ENCODE peak calls at places on chromosome 12, in four cellular contexts. One of them, this sample, is unnamed.

GRCh38 chr12:52965337-52965731 is 16.4 kb downstream of the KRT18 start:
- DNase-seq in frontal cortex: no peak
- DNase-seq in neural crest cell: peak; percentile 22
- DNase-seq in dorsolateral prefrontal cortex: no peak
- DNase-seq in this sample: no peak

GRCh38 chr12:131098178-131098981 is 144.7 kb downstream of the ADGRD1 start:
- DNase-seq in frontal cortex: no peak
- DNase-seq in neural crest cell: no peak
- DNase-seq in dorsolateral prefrontal cortex: peak; percentile 26
- DNase-seq in this sample: no peak

GRCh38 chr12:3293446-3294161 is 197.4 kb upstream of the PRMT8 start:
- DNase-seq in frontal cortex: no peak
- DNase-seq in neural crest cell: no peak
- DNase-seq in dorsolateral prefrontal cortex: no peak
- DNase-seq in this sample: no peak

GRCh38 chr12:6554990-6555691 is 701 bp downstream of the IFFO1 start:
- DNase-seq in frontal cortex: peak; percentile 56
- DNase-seq in neural crest cell: no peak
- DNase-seq in dorsolateral prefrontal cortex: no peak
- DNase-seq in this sample: no peak

GRCh38 chr12:44021471-44021971 is 185.6 kb downstream of the TMEM117 start:
- DNase-seq in frontal cortex: no peak
- DNase-seq in neural crest cell: no peak
- DNase-seq in dorsolateral prefrontal cortex: no peak
- DNase-seq in this sample: no peak

GRCh38 chr12:19643635-19644034 is 204.3 kb downstream of the AEBP2 start:
- DNase-seq in frontal cortex: no peak
- DNase-seq in neural crest cell: no peak
- DNase-seq in dorsolateral prefrontal cortex: no peak
- DNase-seq in this sample: peak; percentile 61

GRCh38 chr12:5506821-5507231 is 74.9 kb downstream of the NTF3 start:
- DNase-seq in frontal cortex: no peak
- DNase-seq in neural crest cell: no peak
- DNase-seq in dorsolateral prefrontal cortex: no peak
- DNase-seq in this sample: no peak

GRCh38 chr12:121845699-121846098 is 13.0 kb downstream of the HPD start:
- DNase-seq in frontal cortex: no peak
- DNase-seq in neural crest cell: no peak
- DNase-seq in dorsolateral prefrontal cortex: no peak
- DNase-seq in this sample: no peak

GRCh38 chr12:59636945-59637656 is 41.3 kb downstream of the SLC16A7 start:
- DNase-seq in frontal cortex: no peak
- DNase-seq in neural crest cell: no peak
- DNase-seq in dorsolateral prefrontal cortex: no peak
- DNase-seq in this sample: no peak

GRCh38 chr12:71536939-71537622 is 97.5 kb downstream of the LGR5 start:
- DNase-seq in frontal cortex: no peak
- DNase-seq in neural crest cell: no peak
- DNase-seq in dorsolateral prefrontal cortex: no peak
- DNase-seq in this sample: no peak

GRCh38 chr12:121872546-121873223 is 14.0 kb upstream of the HPD start:
- DNase-seq in frontal cortex: no peak
- DNase-seq in neural crest cell: no peak
- DNase-seq in dorsolateral prefrontal cortex: peak; percentile 78
- DNase-seq in this sample: no peak

GRCh38 chr12:119366007-119366406 is 31.5 kb downstream of the CCDC60 start:
- DNase-seq in frontal cortex: no peak
- DNase-seq in neural crest cell: no peak
- DNase-seq in dorsolateral prefrontal cortex: no peak
- DNase-seq in this sample: no peak

GRCh38 chr12:90152897-90153624 is 444.4 kb upstream of the ATP2B1 start:
- DNase-seq in frontal cortex: no peak
- DNase-seq in neural crest cell: peak; percentile 2
- DNase-seq in dorsolateral prefrontal cortex: no peak
- DNase-seq in this sample: no peak

GRCh38 chr12:54417712-54418440 is 1.2 kb downstream of the ITGA5 start:
- DNase-seq in frontal cortex: no peak
- DNase-seq in neural crest cell: peak; percentile 16
- DNase-seq in dorsolateral prefrontal cortex: no peak
- DNase-seq in this sample: no peak

GRCh38 chr12:113439606-113440030 is 17.4 kb downstream of the SDSL start:
- DNase-seq in frontal cortex: peak; percentile 25
- DNase-seq in neural crest cell: peak; percentile 73
- DNase-seq in dorsolateral prefrontal cortex: no peak
- DNase-seq in this sample: peak; percentile 66

GRCh38 chr12:2358986-2359658 is 306.3 kb downstream of the CACNA1C start:
- DNase-seq in frontal cortex: no peak
- DNase-seq in neural crest cell: no peak
- DNase-seq in dorsolateral prefrontal cortex: no peak
- DNase-seq in this sample: no peak

GRCh38 chr12:131090254-131091210 is 136.8 kb downstream of the ADGRD1 start:
- DNase-seq in frontal cortex: no peak
- DNase-seq in neural crest cell: no peak
- DNase-seq in dorsolateral prefrontal cortex: peak; percentile 35
- DNase-seq in this sample: no peak

GRCh38 chr12:53567961-53568360 is 58.2 kb downstream of the ATF7 start:
- DNase-seq in frontal cortex: no peak
- DNase-seq in neural crest cell: no peak
- DNase-seq in dorsolateral prefrontal cortex: no peak
- DNase-seq in this sample: no peak

GRCh38 chr12:116454950-116455447 is 104.2 kb upstream of the MAP1LC3B2 start:
- DNase-seq in frontal cortex: no peak
- DNase-seq in neural crest cell: no peak
- DNase-seq in dorsolateral prefrontal cortex: no peak
- DNase-seq in this sample: no peak

GRCh38 chr12:72072613-72073212 is 134.1 kb downstream of the TPH2 start:
- DNase-seq in frontal cortex: no peak
- DNase-seq in neural crest cell: no peak
- DNase-seq in dorsolateral prefrontal cortex: no peak
- DNase-seq in this sample: no peak

GRCh38 chr12:127588224-127588623 is 678.7 kb upstream of the TMEM132C start:
- DNase-seq in frontal cortex: no peak
- DNase-seq in neural crest cell: no peak
- DNase-seq in dorsolateral prefrontal cortex: no peak
- DNase-seq in this sample: no peak